ENCODE peak calls at places on chromosomes 5 and 9, in four cellular contexts. One of them, this sample, is unnamed.

GRCh38 chr9:129281506-129282145 is 103.6 kb upstream of the IER5L start:
- DNase-seq in heart left ventricle: peak; percentile 8
- DNase-seq in HCT116: no peak
- DNase-seq in breast epithelium: peak; percentile 17
- DNase-seq in this sample: no peak

GRCh38 chr5:153357493-153358112 is 132.9 kb upstream of the GRIA1 start:
- DNase-seq in breast epithelium: no peak
- DNase-seq in heart left ventricle: no peak
- DNase-seq in HCT116: no peak
- DNase-seq in this sample: no peak

GRCh38 chr5:5063533-5063953 is 76.6 kb upstream of the ADAMTS16 start:
- DNase-seq in HCT116: no peak
- DNase-seq in breast epithelium: no peak
- DNase-seq in heart left ventricle: no peak
- DNase-seq in this sample: no peak

GRCh38 chr5:72412283-72413055 is 92.3 kb downstream of the PTCD2 start:
- DNase-seq in heart left ventricle: no peak
- DNase-seq in breast epithelium: no peak
- DNase-seq in HCT116: no peak
- DNase-seq in this sample: no peak

GRCh38 chr9:117936185-117936758 is 232.1 kb downstream of the TLR4 start:
- DNase-seq in breast epithelium: no peak
- DNase-seq in HCT116: no peak
- DNase-seq in heart left ventricle: no peak
- DNase-seq in this sample: no peak

GRCh38 chr5:76592692-76593091 is 30.5 kb downstream of the F2RL2 start:
- DNase-seq in heart left ventricle: no peak
- DNase-seq in HCT116: no peak
- DNase-seq in breast epithelium: no peak
- DNase-seq in this sample: no peak

GRCh38 chr5:132101385-132101880 is 27.8 kb downstream of the CSF2 start:
- DNase-seq in breast epithelium: no peak
- DNase-seq in heart left ventricle: no peak
- DNase-seq in HCT116: no peak
- DNase-seq in this sample: no peak

GRCh38 chr9:83981126-83981871 is 694 bp downstream of the RMI1 start:
- DNase-seq in breast epithelium: no peak
- DNase-seq in heart left ventricle: peak; percentile 30
- DNase-seq in HCT116: no peak
- DNase-seq in this sample: no peak

GRCh38 chr5:78706381-78706780 is 57.8 kb upstream of the LHFPL2 start:
- DNase-seq in breast epithelium: no peak
- DNase-seq in HCT116: no peak
- DNase-seq in heart left ventricle: no peak
- DNase-seq in this sample: no peak

GRCh38 chr5:1187234-1187949 is 14.0 kb upstream of the SLC6A19 start:
- DNase-seq in breast epithelium: no peak
- DNase-seq in heart left ventricle: no peak
- DNase-seq in HCT116: no peak
- DNase-seq in this sample: peak; percentile 13

GRCh38 chr5:158746979-158747378 is 352.7 kb downstream of the EBF1 start:
- DNase-seq in HCT116: no peak
- DNase-seq in heart left ventricle: no peak
- DNase-seq in breast epithelium: no peak
- DNase-seq in this sample: no peak

GRCh38 chr9:107750741-107751521 is 261.4 kb upstream of the KLF4 start:
- DNase-seq in breast epithelium: peak; percentile 92
- DNase-seq in HCT116: peak; percentile 81
- DNase-seq in heart left ventricle: peak; percentile 83
- DNase-seq in this sample: peak; percentile 45

GRCh38 chr5:20102291-20102690 is 114.3 kb upstream of the CDH18 start:
- DNase-seq in HCT116: no peak
- DNase-seq in heart left ventricle: no peak
- DNase-seq in breast epithelium: no peak
- DNase-seq in this sample: no peak

GRCh38 chr5:131272365-131273123 is 8.7 kb downstream of the CDC42SE2 start:
- DNase-seq in heart left ventricle: no peak
- DNase-seq in breast epithelium: no peak
- DNase-seq in HCT116: no peak
- DNase-seq in this sample: no peak

GRCh38 chr9:93824386-93825294 is 130.5 kb downstream of the BARX1 start:
- DNase-seq in HCT116: no peak
- DNase-seq in heart left ventricle: no peak
- DNase-seq in breast epithelium: no peak
- DNase-seq in this sample: no peak

GRCh38 chr9:37339945-37340344 is 82.6 kb upstream of the GRHPR start:
- DNase-seq in breast epithelium: no peak
- DNase-seq in HCT116: no peak
- DNase-seq in heart left ventricle: no peak
- DNase-seq in this sample: no peak

GRCh38 chr9:27535701-27536118 is 6.1 kb upstream of the MOB3B start:
- DNase-seq in breast epithelium: no peak
- DNase-seq in HCT116: no peak
- DNase-seq in heart left ventricle: no peak
- DNase-seq in this sample: no peak

GRCh38 chr5:142506046-142506445 is 179.8 kb downstream of the FGF1 start:
- DNase-seq in breast epithelium: no peak
- DNase-seq in HCT116: no peak
- DNase-seq in heart left ventricle: no peak
- DNase-seq in this sample: no peak

GRCh38 chr9:128731093-128731492 is 7.2 kb upstream of the ZDHHC12 start:
- DNase-seq in heart left ventricle: no peak
- DNase-seq in HCT116: no peak
- DNase-seq in breast epithelium: no peak
- DNase-seq in this sample: no peak

GRCh38 chr5:134552301-134552700 is 26.8 kb downstream of the JADE2 start:
- DNase-seq in HCT116: no peak
- DNase-seq in heart left ventricle: peak; percentile 67
- DNase-seq in breast epithelium: no peak
- DNase-seq in this sample: no peak

GRCh38 chr5:20554001-20554400 is 566.0 kb upstream of the CDH18 start:
- DNase-seq in HCT116: no peak
- DNase-seq in breast epithelium: no peak
- DNase-seq in heart left ventricle: no peak
- DNase-seq in this sample: no peak

GRCh38 chr9:7534211-7534935 is 265.2 kb downstream of the DMAC1 start:
- DNase-seq in breast epithelium: no peak
- DNase-seq in HCT116: no peak
- DNase-seq in heart left ventricle: no peak
- DNase-seq in this sample: no peak

GRCh38 chr5:76657683-76658311 is 34.6 kb upstream of the F2RL2 start:
- DNase-seq in breast epithelium: no peak
- DNase-seq in HCT116: no peak
- DNase-seq in heart left ventricle: no peak
- DNase-seq in this sample: no peak

DNA sequence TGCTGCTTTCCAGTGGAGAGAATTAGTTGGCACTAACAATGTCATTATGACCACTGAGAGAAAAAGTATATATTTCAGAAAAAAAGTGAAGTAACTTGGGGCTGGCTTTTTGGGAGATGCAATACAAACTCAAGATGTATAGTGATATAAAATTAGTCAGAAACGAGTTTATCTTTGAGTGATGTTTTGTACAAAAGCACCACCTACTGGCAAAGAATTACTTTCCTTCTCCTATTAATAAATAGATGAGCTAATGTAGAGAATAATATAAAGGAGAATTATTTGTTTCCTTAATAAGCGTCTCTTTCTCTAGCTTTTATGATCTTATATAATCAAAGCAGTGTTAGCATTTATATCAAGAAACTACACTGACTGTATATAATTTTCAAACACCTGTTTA is 158.8 kb downstream of the MEF2C start:
- DNase-seq in HCT116: peak; percentile 8
- DNase-seq in heart left ventricle: no peak
- DNase-seq in breast epithelium: no peak
- DNase-seq in this sample: no peak
- TF ChIP-seq CTCF in HCT116: peak; percentile 20
- TF ChIP-seq CTCF in heart left ventricle: no peak
- TF ChIP-seq CTCF in breast epithelium: no peak
- TF ChIP-seq CTCF in this sample: no peak

DNA sequence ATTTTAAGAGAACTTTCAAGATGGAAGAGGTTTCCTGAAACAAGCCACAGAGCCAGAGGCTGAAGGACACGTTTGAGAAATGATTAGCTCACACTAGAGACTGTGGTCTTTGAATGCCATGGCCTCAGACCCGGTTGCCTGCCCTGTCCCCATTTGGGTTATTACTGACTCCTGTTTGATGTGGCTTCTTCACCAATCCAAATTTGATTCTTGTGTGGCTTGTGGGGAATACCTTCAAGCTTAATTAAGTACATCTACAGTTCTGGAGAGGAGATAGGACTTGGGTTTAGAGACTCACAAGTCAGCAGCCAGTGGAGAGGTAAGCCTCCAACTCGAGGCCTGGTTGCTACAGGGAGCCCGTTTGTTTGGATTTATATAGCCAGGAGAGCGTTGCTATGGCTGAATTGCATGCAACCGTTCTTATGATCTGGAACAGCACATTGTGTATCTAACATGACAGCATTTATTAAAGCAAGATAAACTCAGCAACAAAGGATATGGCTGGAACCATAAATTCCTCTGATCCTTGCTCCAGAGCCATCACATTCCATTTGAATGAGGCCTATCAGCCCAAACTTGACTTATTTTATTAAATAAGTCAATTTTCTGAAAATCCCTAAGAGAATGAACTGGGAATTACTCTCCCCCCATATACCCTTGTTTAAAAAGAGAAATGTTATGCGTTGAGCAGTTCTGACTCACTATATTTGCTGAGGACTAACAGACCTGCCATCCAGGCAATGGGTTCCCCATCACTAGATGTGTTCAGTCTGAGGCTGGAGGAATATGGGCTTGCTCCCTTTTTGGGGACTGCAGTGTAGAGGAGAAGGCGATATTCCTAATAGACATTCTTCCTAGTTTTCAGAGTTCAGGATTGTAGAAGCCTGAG is 88.4 kb upstream of the TNFSF8 start:
- DNase-seq in heart left ventricle: no peak
- DNase-seq in HCT116: no peak
- DNase-seq in breast epithelium: no peak
- DNase-seq in this sample: no peak
- H3K27ac ChIP-seq in heart left ventricle: no peak overlapping the region
- H3K27ac ChIP-seq in HCT116: no peak overlapping the region
- H3K27ac ChIP-seq in breast epithelium: no peak overlapping the region
- H3K27ac ChIP-seq in this sample: no peak overlapping the region

GRCh38 chr9:115764649-115765048 is 388.9 kb upstream of the PAPPA start:
- DNase-seq in heart left ventricle: peak; percentile 6
- DNase-seq in HCT116: no peak
- DNase-seq in breast epithelium: no peak
- DNase-seq in this sample: no peak
- TF ChIP-seq CTCF in heart left ventricle: no peak
- TF ChIP-seq CTCF in HCT116: no peak
- TF ChIP-seq CTCF in breast epithelium: no peak
- TF ChIP-seq CTCF in this sample: no peak

GRCh38 chr5:150022681-150023080 is 22.1 kb downstream of the HMGXB3 start:
- DNase-seq in HCT116: no peak
- DNase-seq in breast epithelium: no peak
- DNase-seq in heart left ventricle: no peak
- DNase-seq in this sample: no peak
- H3K27ac ChIP-seq in HCT116: peak overlapping the region; percentile 93
- H3K27ac ChIP-seq in breast epithelium: peak overlapping the region; percentile 71
- H3K27ac ChIP-seq in heart left ventricle: peak overlapping the region; percentile 68
- H3K27ac ChIP-seq in this sample: peak overlapping the region; percentile 12

GRCh38 chr5:43042176-43042625 is 2.1 kb upstream of the ANXA2R start:
- DNase-seq in breast epithelium: no peak
- DNase-seq in heart left ventricle: peak; percentile 78
- DNase-seq in HCT116: peak; percentile 43
- DNase-seq in this sample: peak; percentile 87
- TF ChIP-seq CTCF in breast epithelium: no peak
- TF ChIP-seq CTCF in heart left ventricle: no peak
- TF ChIP-seq CTCF in HCT116: peak; percentile 30
- TF ChIP-seq CTCF in this sample: no peak

GRCh38 chr9:35659340-35659739 is 1.2 kb downstream of the CCDC107 start:
- DNase-seq in breast epithelium: no peak
- DNase-seq in HCT116: no peak
- DNase-seq in heart left ventricle: no peak
- DNase-seq in this sample: no peak
- H3K27ac ChIP-seq in breast epithelium: peak overlapping the region; percentile 98
- H3K27ac ChIP-seq in HCT116: peak overlapping the region; percentile 85
- H3K27ac ChIP-seq in heart left ventricle: peak overlapping the region; percentile 97
- H3K27ac ChIP-seq in this sample: peak overlapping the region; percentile 94

GRCh38 chr5:152271420-152271819 is 133.7 kb downstream of the NMUR2 start:
- DNase-seq in HCT116: peak; percentile 2
- DNase-seq in breast epithelium: peak; percentile 19
- DNase-seq in heart left ventricle: peak; percentile 21
- DNase-seq in this sample: peak; percentile 13
- TF ChIP-seq CTCF in HCT116: no peak
- TF ChIP-seq CTCF in breast epithelium: peak; percentile 41
- TF ChIP-seq CTCF in heart left ventricle: peak; percentile 44
- TF ChIP-seq CTCF in this sample: no peak

DNA sequence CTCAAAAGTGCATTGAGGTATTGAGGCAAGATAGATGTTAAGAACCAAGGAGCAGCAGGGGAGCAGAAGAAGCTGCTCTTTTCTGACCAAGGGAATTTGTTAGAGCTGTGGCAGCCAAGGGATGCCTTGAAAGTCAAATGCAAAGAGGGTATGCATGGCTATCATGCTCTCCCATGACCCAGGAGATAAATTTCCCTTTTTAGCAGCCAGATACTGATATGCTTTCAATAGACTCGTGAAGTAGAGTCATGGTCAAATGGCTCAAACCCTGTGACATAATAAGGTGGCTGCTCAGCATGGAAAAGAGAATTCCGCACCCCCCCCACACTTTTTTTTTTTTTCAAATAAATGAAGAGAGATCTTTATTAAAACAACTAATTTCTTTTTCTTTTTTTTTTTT is 180.9 kb upstream of the ACTBL2 start:
- DNase-seq in heart left ventricle: peak; percentile 13
- DNase-seq in HCT116: no peak
- DNase-seq in breast epithelium: no peak
- DNase-seq in this sample: no peak
- H3K27ac ChIP-seq in heart left ventricle: peak overlapping the region; percentile 66
- H3K27ac ChIP-seq in HCT116: no peak overlapping the region
- H3K27ac ChIP-seq in breast epithelium: no peak overlapping the region
- H3K27ac ChIP-seq in this sample: no peak overlapping the region